ENCODE peak calls at places on chromosomes 16 and 17, in six cellular contexts. One of them, this sample, is unnamed.
A peak's percentile ranks its signal among the peaks of the same experiment; 100 is the strongest.

GRCh38 chr16:31508706-31509523 is 724 bp upstream of the RUSF1 start:
- DNase-seq in cardiac fibroblast: peak; percentile 64
- DNase-seq in CD4-positive, alpha-beta memory T cell: no peak
- DNase-seq in SK-MEL-5: peak; percentile 7
- DNase-seq in T-helper 1 cell: no peak
- DNase-seq in NCI-H226: peak; percentile 21
- DNase-seq in this sample: no peak

GRCh38 chr17:75764711-75765421 is at the start of gene GALK1:
- DNase-seq in cardiac fibroblast: peak; percentile 74
- DNase-seq in CD4-positive, alpha-beta memory T cell: peak; percentile 72
- DNase-seq in SK-MEL-5: peak; percentile 67
- DNase-seq in T-helper 1 cell: peak; percentile 69
- DNase-seq in NCI-H226: peak; percentile 63
- DNase-seq in this sample: no peak

GRCh38 chr16:82439678-82440293 is 187.0 kb upstream of the CDH13 start:
- DNase-seq in cardiac fibroblast: peak; percentile 10
- DNase-seq in CD4-positive, alpha-beta memory T cell: no peak
- DNase-seq in SK-MEL-5: peak; percentile 32
- DNase-seq in T-helper 1 cell: no peak
- DNase-seq in NCI-H226: no peak
- DNase-seq in this sample: no peak

GRCh38 chr17:35750526-35751395 is 2.3 kb downstream of the GAS2L2 start:
- DNase-seq in cardiac fibroblast: no peak
- DNase-seq in CD4-positive, alpha-beta memory T cell: no peak
- DNase-seq in SK-MEL-5: no peak
- DNase-seq in T-helper 1 cell: no peak
- DNase-seq in NCI-H226: no peak
- DNase-seq in this sample: no peak

GRCh38 chr17:58191259-58191896 is 1.1 kb upstream of the EPX start:
- DNase-seq in cardiac fibroblast: no peak
- DNase-seq in CD4-positive, alpha-beta memory T cell: no peak
- DNase-seq in SK-MEL-5: no peak
- DNase-seq in T-helper 1 cell: no peak
- DNase-seq in NCI-H226: no peak
- DNase-seq in this sample: no peak

GRCh38 chr17:4215882-4216411 is 47.8 kb downstream of the ANKFY1 start:
- DNase-seq in cardiac fibroblast: no peak
- DNase-seq in CD4-positive, alpha-beta memory T cell: no peak
- DNase-seq in SK-MEL-5: no peak
- DNase-seq in T-helper 1 cell: no peak
- DNase-seq in NCI-H226: no peak
- DNase-seq in this sample: no peak

GRCh38 chr16:5349661-5350060 is 252.1 kb upstream of the EEF2KMT start:
- DNase-seq in cardiac fibroblast: no peak
- DNase-seq in CD4-positive, alpha-beta memory T cell: no peak
- DNase-seq in SK-MEL-5: no peak
- DNase-seq in T-helper 1 cell: no peak
- DNase-seq in NCI-H226: no peak
- DNase-seq in this sample: no peak

GRCh38 chr17:40019140-40019991 is 4.1 kb downstream of the CSF3 start:
- DNase-seq in cardiac fibroblast: peak; percentile 83
- DNase-seq in CD4-positive, alpha-beta memory T cell: no peak
- DNase-seq in SK-MEL-5: no peak
- DNase-seq in T-helper 1 cell: no peak
- DNase-seq in NCI-H226: peak; percentile 1
- DNase-seq in this sample: no peak

GRCh38 chr16:50692999-50693781 is at the start of gene NOD2:
- DNase-seq in cardiac fibroblast: peak; percentile 9
- DNase-seq in CD4-positive, alpha-beta memory T cell: peak; percentile 22
- DNase-seq in SK-MEL-5: no peak
- DNase-seq in T-helper 1 cell: peak; percentile 36
- DNase-seq in NCI-H226: no peak
- DNase-seq in this sample: no peak

GRCh38 chr17:49976828-49977202 is 7.8 kb downstream of the DLX4 start:
- DNase-seq in cardiac fibroblast: no peak
- DNase-seq in CD4-positive, alpha-beta memory T cell: no peak
- DNase-seq in SK-MEL-5: no peak
- DNase-seq in T-helper 1 cell: no peak
- DNase-seq in NCI-H226: no peak
- DNase-seq in this sample: no peak

GRCh38 chr17:58344047-58344790 is 7.8 kb downstream of the SUPT4H1 start:
- DNase-seq in cardiac fibroblast: no peak
- DNase-seq in CD4-positive, alpha-beta memory T cell: peak; percentile 95
- DNase-seq in SK-MEL-5: no peak
- DNase-seq in T-helper 1 cell: peak; percentile 83
- DNase-seq in NCI-H226: no peak
- DNase-seq in this sample: peak; percentile 98

GRCh38 chr17:47427985-47428384 is 102.9 kb upstream of the NPEPPS start:
- DNase-seq in cardiac fibroblast: no peak
- DNase-seq in CD4-positive, alpha-beta memory T cell: no peak
- DNase-seq in SK-MEL-5: no peak
- DNase-seq in T-helper 1 cell: no peak
- DNase-seq in NCI-H226: no peak
- DNase-seq in this sample: no peak

GRCh38 chr17:7280519-7281073 is 922 bp upstream of the SLC2A4 start:
- DNase-seq in cardiac fibroblast: peak; percentile 86
- DNase-seq in CD4-positive, alpha-beta memory T cell: peak; percentile 82
- DNase-seq in SK-MEL-5: peak; percentile 84
- DNase-seq in T-helper 1 cell: peak; percentile 78
- DNase-seq in NCI-H226: peak; percentile 71
- DNase-seq in this sample: peak; percentile 82

GRCh38 chr17:67196422-67196821 is 48.6 kb downstream of the HELZ start:
- DNase-seq in cardiac fibroblast: no peak
- DNase-seq in CD4-positive, alpha-beta memory T cell: no peak
- DNase-seq in SK-MEL-5: no peak
- DNase-seq in T-helper 1 cell: no peak
- DNase-seq in NCI-H226: no peak
- DNase-seq in this sample: no peak

GRCh38 chr16:4443986-4444385 is 18.3 kb downstream of the DNAJA3 start:
- DNase-seq in cardiac fibroblast: no peak
- DNase-seq in CD4-positive, alpha-beta memory T cell: no peak
- DNase-seq in SK-MEL-5: no peak
- DNase-seq in T-helper 1 cell: no peak
- DNase-seq in NCI-H226: no peak
- DNase-seq in this sample: no peak

GRCh38 chr17:72472116-72472515 is 351.3 kb downstream of the SOX9 start:
- DNase-seq in cardiac fibroblast: no peak
- DNase-seq in CD4-positive, alpha-beta memory T cell: no peak
- DNase-seq in SK-MEL-5: no peak
- DNase-seq in T-helper 1 cell: no peak
- DNase-seq in NCI-H226: no peak
- DNase-seq in this sample: no peak

GRCh38 chr17:81239714-81240555 is 817 bp downstream of the NDUFAF8 start:
- DNase-seq in cardiac fibroblast: no peak
- DNase-seq in CD4-positive, alpha-beta memory T cell: peak; percentile 37
- DNase-seq in SK-MEL-5: no peak
- DNase-seq in T-helper 1 cell: no peak
- DNase-seq in NCI-H226: no peak
- DNase-seq in this sample: no peak

GRCh38 chr16:88775825-88776224 is 9.2 kb downstream of the PIEZO1 start:
- DNase-seq in cardiac fibroblast: no peak
- DNase-seq in CD4-positive, alpha-beta memory T cell: no peak
- DNase-seq in SK-MEL-5: no peak
- DNase-seq in T-helper 1 cell: no peak
- DNase-seq in NCI-H226: no peak
- DNase-seq in this sample: no peak

GRCh38 chr17:2064980-2065785 is 10.3 kb downstream of the HIC1 start:
- DNase-seq in cardiac fibroblast: peak; percentile 76
- DNase-seq in CD4-positive, alpha-beta memory T cell: peak; percentile 42
- DNase-seq in SK-MEL-5: peak; percentile 68
- DNase-seq in T-helper 1 cell: no peak
- DNase-seq in NCI-H226: no peak
- DNase-seq in this sample: peak; percentile 63

GRCh38 chr16:87034317-87034716 is 282.9 kb downstream of the C16orf95 start:
- DNase-seq in cardiac fibroblast: no peak
- DNase-seq in CD4-positive, alpha-beta memory T cell: no peak
- DNase-seq in SK-MEL-5: no peak
- DNase-seq in T-helper 1 cell: no peak
- DNase-seq in NCI-H226: no peak
- DNase-seq in this sample: no peak

GRCh38 chr16:17474572-17474971 is 3.8 kb upstream of the XYLT1 start:
- DNase-seq in cardiac fibroblast: no peak
- DNase-seq in CD4-positive, alpha-beta memory T cell: no peak
- DNase-seq in SK-MEL-5: no peak
- DNase-seq in T-helper 1 cell: no peak
- DNase-seq in NCI-H226: no peak
- DNase-seq in this sample: no peak

GRCh38 chr17:1626333-1626732 is 2.3 kb downstream of the SLC43A2 start:
- DNase-seq in cardiac fibroblast: no peak
- DNase-seq in CD4-positive, alpha-beta memory T cell: no peak
- DNase-seq in SK-MEL-5: no peak
- DNase-seq in T-helper 1 cell: no peak
- DNase-seq in NCI-H226: peak; percentile 35
- DNase-seq in this sample: no peak

GRCh38 chr16:7270823-7271222 is 61.8 kb upstream of the RBFOX1 start:
- DNase-seq in cardiac fibroblast: no peak
- DNase-seq in CD4-positive, alpha-beta memory T cell: no peak
- DNase-seq in SK-MEL-5: no peak
- DNase-seq in T-helper 1 cell: no peak
- DNase-seq in NCI-H226: no peak
- DNase-seq in this sample: no peak

GRCh38 chr16:88685156-88686061 is 898 bp downstream of the SNAI3 start:
- DNase-seq in cardiac fibroblast: peak; percentile 59
- DNase-seq in CD4-positive, alpha-beta memory T cell: peak; percentile 56
- DNase-seq in SK-MEL-5: no peak
- DNase-seq in T-helper 1 cell: no peak
- DNase-seq in NCI-H226: peak; percentile 43
- DNase-seq in this sample: no peak

GRCh38 chr17:13038931-13039665 is 21.3 kb upstream of the ELAC2 start:
- DNase-seq in cardiac fibroblast: no peak
- DNase-seq in CD4-positive, alpha-beta memory T cell: no peak
- DNase-seq in SK-MEL-5: no peak
- DNase-seq in T-helper 1 cell: no peak
- DNase-seq in NCI-H226: no peak
- DNase-seq in this sample: no peak

GRCh38 chr17:2090210-2090641 is 35.3 kb downstream of the HIC1 start:
- DNase-seq in cardiac fibroblast: no peak
- DNase-seq in CD4-positive, alpha-beta memory T cell: no peak
- DNase-seq in SK-MEL-5: no peak
- DNase-seq in T-helper 1 cell: no peak
- DNase-seq in NCI-H226: no peak
- DNase-seq in this sample: no peak

GRCh38 chr17:45277216-45277849 is 15.4 kb upstream of the SPATA32 start:
- DNase-seq in cardiac fibroblast: peak; percentile 96
- DNase-seq in CD4-positive, alpha-beta memory T cell: peak; percentile 86
- DNase-seq in SK-MEL-5: peak; percentile 94
- DNase-seq in T-helper 1 cell: peak; percentile 82
- DNase-seq in NCI-H226: peak; percentile 75
- DNase-seq in this sample: peak; percentile 88

GRCh38 chr17:34386925-34387550 is 24.0 kb upstream of the CCL1 start:
- DNase-seq in cardiac fibroblast: peak; percentile 54
- DNase-seq in CD4-positive, alpha-beta memory T cell: no peak
- DNase-seq in SK-MEL-5: no peak
- DNase-seq in T-helper 1 cell: no peak
- DNase-seq in NCI-H226: no peak
- DNase-seq in this sample: peak; percentile 58

GRCh38 chr16:23452572-23453337 is at the start of gene COG7:
- DNase-seq in cardiac fibroblast: peak; percentile 92
- DNase-seq in CD4-positive, alpha-beta memory T cell: peak; percentile 84
- DNase-seq in SK-MEL-5: peak; percentile 83
- DNase-seq in T-helper 1 cell: peak; percentile 69
- DNase-seq in NCI-H226: peak; percentile 82
- DNase-seq in this sample: peak; percentile 73

GRCh38 chr16:80973991-80974390 is 32.7 kb downstream of the CMC2 start:
- DNase-seq in cardiac fibroblast: no peak
- DNase-seq in CD4-positive, alpha-beta memory T cell: no peak
- DNase-seq in SK-MEL-5: no peak
- DNase-seq in T-helper 1 cell: no peak
- DNase-seq in NCI-H226: peak; percentile 39
- DNase-seq in this sample: no peak

GRCh38 chr17:20733923-20734322 is 154.4 kb downstream of the CDRT15L2 start:
- DNase-seq in cardiac fibroblast: no peak
- DNase-seq in CD4-positive, alpha-beta memory T cell: no peak
- DNase-seq in SK-MEL-5: no peak
- DNase-seq in T-helper 1 cell: no peak
- DNase-seq in NCI-H226: no peak
- DNase-seq in this sample: no peak

GRCh38 chr17:16934836-16935235 is 37.1 kb downstream of the TNFRSF13B start:
- DNase-seq in cardiac fibroblast: no peak
- DNase-seq in CD4-positive, alpha-beta memory T cell: no peak
- DNase-seq in SK-MEL-5: no peak
- DNase-seq in T-helper 1 cell: no peak
- DNase-seq in NCI-H226: no peak
- DNase-seq in this sample: no peak

GRCh38 chr17:60501589-60501988 is 24.5 kb downstream of the APPBP2 start:
- DNase-seq in cardiac fibroblast: no peak
- DNase-seq in CD4-positive, alpha-beta memory T cell: no peak
- DNase-seq in SK-MEL-5: no peak
- DNase-seq in T-helper 1 cell: no peak
- DNase-seq in NCI-H226: no peak
- DNase-seq in this sample: no peak

GRCh38 chr16:9791566-9791965 is 390.7 kb downstream of the GRIN2A start:
- DNase-seq in cardiac fibroblast: no peak
- DNase-seq in CD4-positive, alpha-beta memory T cell: no peak
- DNase-seq in SK-MEL-5: no peak
- DNase-seq in T-helper 1 cell: no peak
- DNase-seq in NCI-H226: no peak
- DNase-seq in this sample: no peak

GRCh38 chr16:1077877-1078578 is 5.5 kb downstream of the SSTR5 start:
- DNase-seq in cardiac fibroblast: no peak
- DNase-seq in CD4-positive, alpha-beta memory T cell: no peak
- DNase-seq in SK-MEL-5: no peak
- DNase-seq in T-helper 1 cell: no peak
- DNase-seq in NCI-H226: no peak
- DNase-seq in this sample: no peak

This sample was measured in Jurkat, Clone E6-1.